ENCODE peak calls at places on chromosomes 5 and 9, in nine cellular contexts. Q, T, O, H, S, J, I, G and F are unnamed samples.

GRCh38 chr9:65405253-65405652 is 120.2 kb upstream of the FOXD4L5 start:
- DNase-seq in Q (no peak), T (no peak), O (no peak), H (no peak), S (no peak), J (no peak), I (no peak), G (no peak), F (no peak)

GRCh38 chr5:159156839-159157238 is 52.5 kb downstream of the RNF145 start:
- DNase-seq in Q (peak; percentile 68), T (no peak), O (peak; percentile 77), H (peak; percentile 43), S (peak; percentile 89), J (peak; percentile 29), I (peak; percentile 86), G (no peak), F (peak; percentile 67)

GRCh38 chr5:37208883-37209808 is 40.0 kb downstream of the CPLANE1 start:
- DNase-seq in Q (peak; percentile 22), T (peak; percentile 13), O (no peak), H (peak; percentile 13), S (peak; percentile 33), J (no peak), I (no peak), G (peak; percentile 32), F (peak; percentile 10)

GRCh38 chr9:110081395-110081794 is 126.6 kb downstream of the C9orf152 start:
- DNase-seq in Q (no peak), T (peak; percentile 66), O (no peak), H (no peak), S (no peak), J (no peak), I (no peak), G (no peak), F (no peak)

GRCh38 chr5:158142182-158142581 is 283.2 kb upstream of the CLINT1 start:
- DNase-seq in Q (no peak), T (no peak), O (no peak), H (no peak), S (no peak), J (no peak), I (no peak), G (no peak), F (no peak)

GRCh38 chr5:112848116-112848811 is 12.8 kb upstream of the SRP19 start:
- DNase-seq in Q (peak; percentile 31), T (peak; percentile 23), O (peak; percentile 78), H (no peak), S (peak; percentile 95), J (no peak), I (peak; percentile 74), G (no peak), F (peak; percentile 57)

GRCh38 chr5:74199005-74199404 is 441.5 kb downstream of the ENC1 start:
- DNase-seq in Q (no peak), T (no peak), O (no peak), H (no peak), S (no peak), J (no peak), I (no peak), G (no peak), F (no peak)

GRCh38 chr5:142658278-142658677 is 27.6 kb downstream of the FGF1 start:
- DNase-seq in Q (no peak), T (no peak), O (no peak), H (no peak), S (no peak), J (no peak), I (no peak), G (no peak), F (no peak)

GRCh38 chr9:131661954-131662621 is 77.8 kb downstream of the RAPGEF1 start:
- DNase-seq in Q (no peak), T (no peak), O (no peak), H (peak; percentile 64), S (no peak), J (peak; percentile 68), I (no peak), G (no peak), F (no peak)

GRCh38 chr9:14912849-14913248 is 2.6 kb upstream of the FREM1 start:
- DNase-seq in Q (no peak), T (no peak), O (no peak), H (no peak), S (no peak), J (no peak), I (no peak), G (no peak), F (no peak)

GRCh38 chr9:7226007-7226670 is 468.4 kb downstream of the KDM4C start:
- DNase-seq in Q (no peak), T (no peak), O (no peak), H (no peak), S (no peak), J (no peak), I (no peak), G (no peak), F (no peak)

GRCh38 chr9:120965344-120966004 is 38.9 kb upstream of the TRAF1 start:
- DNase-seq in Q (peak; percentile 5), T (no peak), O (peak; percentile 92), H (no peak), S (peak; percentile 90), J (no peak), I (peak; percentile 19), G (no peak), F (no peak)

GRCh38 chr5:148514344-148514743 is 130.6 kb downstream of the FBXO38 start:
- DNase-seq in Q (no peak), T (no peak), O (no peak), H (no peak), S (no peak), J (no peak), I (no peak), G (no peak), F (no peak)

GRCh38 chr5:95759634-95760033 is 28.5 kb downstream of the RHOBTB3 start:
- DNase-seq in Q (no peak), T (peak; percentile 53), O (no peak), H (no peak), S (no peak), J (no peak), I (no peak), G (no peak), F (no peak)

GRCh38 chr9:75111019-75111622 is 22.8 kb downstream of the OSTF1 start:
- DNase-seq in Q (no peak), T (no peak), O (no peak), H (no peak), S (no peak), J (no peak), I (no peak), G (no peak), F (no peak)

GRCh38 chr5:154543380-154543779 is 65.4 kb upstream of the HAND1 start:
- DNase-seq in Q (no peak), T (no peak), O (no peak), H (no peak), S (no peak), J (no peak), I (no peak), G (no peak), F (no peak)

GRCh38 chr9:18795947-18796705 is 236.9 kb downstream of the SAXO1 start:
- DNase-seq in Q (no peak), T (peak; percentile 78), O (peak; percentile 45), H (no peak), S (no peak), J (no peak), I (no peak), G (no peak), F (no peak)

GRCh38 chr5:136811551-136811950 is 446.2 kb upstream of the TRPC7 start:
- DNase-seq in Q (peak; percentile 45), T (peak; percentile 61), O (no peak), H (no peak), S (no peak), J (no peak), I (peak; percentile 49), G (no peak), F (peak; percentile 75)

GRCh38 chr5:34491251-34491620 is 164.9 kb upstream of the RAI14 start:
- DNase-seq in Q (no peak), T (no peak), O (no peak), H (no peak), S (no peak), J (no peak), I (no peak), G (no peak), F (no peak)

GRCh38 chr9:137490532-137491186 is 31.5 kb upstream of the NSMF start:
- DNase-seq in Q (no peak), T (no peak), O (no peak), H (no peak), S (no peak), J (no peak), I (no peak), G (no peak), F (no peak)

GRCh38 chr5:675876-676698 is 17.1 kb downstream of the TPPP start:
- DNase-seq in Q (no peak), T (no peak), O (no peak), H (no peak), S (no peak), J (no peak), I (no peak), G (peak; percentile 29), F (no peak)

GRCh38 chr5:62354028-62354874 is 48.2 kb downstream of the KIF2A start:
- DNase-seq in Q (peak; percentile 30), T (peak; percentile 7), O (peak; percentile 44), H (no peak), S (peak; percentile 51), J (no peak), I (peak; percentile 56), G (no peak), F (peak; percentile 31)

GRCh38 chr5:57258052-57258451 is 84.2 kb downstream of the GPBP1 start:
- DNase-seq in Q (no peak), T (no peak), O (no peak), H (no peak), S (no peak), J (no peak), I (no peak), G (no peak), F (no peak)

GRCh38 chr5:72271696-72272095 is 48.3 kb downstream of the MRPS27 start:
- DNase-seq in Q (no peak), T (no peak), O (no peak), H (no peak), S (no peak), J (no peak), I (no peak), G (no peak), F (no peak)

GRCh38 chr5:58077387-58077786 is 382.5 kb downstream of the PLK2 start:
- DNase-seq in Q (no peak), T (no peak), O (no peak), H (no peak), S (no peak), J (no peak), I (no peak), G (no peak), F (no peak)

GRCh38 chr5:98397081-98397480 is 376.4 kb upstream of the RGMB start:
- DNase-seq in Q (no peak), T (peak; percentile 90), O (no peak), H (no peak), S (no peak), J (no peak), I (no peak), G (no peak), F (peak; percentile 52)

GRCh38 chr5:158860706-158861105 is 239.0 kb downstream of the EBF1 start:
- DNase-seq in Q (no peak), T (no peak), O (peak; percentile 30), H (no peak), S (no peak), J (no peak), I (no peak), G (no peak), F (no peak)

GRCh38 chr9:23537192-23538059 is 288.6 kb downstream of the ELAVL2 start:
- DNase-seq in Q (no peak), T (no peak), O (peak; percentile 66), H (no peak), S (peak; percentile 50), J (no peak), I (peak; percentile 12), G (no peak), F (no peak)

GRCh38 chr9:123687246-123687721 is 242.6 kb downstream of the DENND1A start:
- DNase-seq in Q (no peak), T (no peak), O (no peak), H (no peak), S (no peak), J (no peak), I (no peak), G (no peak), F (no peak)

GRCh38 chr5:39264528-39264927 is 45.2 kb upstream of the FYB1 start:
- DNase-seq in Q (no peak), T (no peak), O (no peak), H (no peak), S (no peak), J (no peak), I (no peak), G (no peak), F (no peak)

GRCh38 chr9:116151966-116152381 is 1.6 kb upstream of the PAPPA start:
- DNase-seq in Q (no peak), T (peak; percentile 91), O (no peak), H (no peak), S (no peak), J (no peak), I (no peak), G (no peak), F (no peak)